ENCODE peak calls at places on chromosome 19, in nine cellular contexts. One of them, this sample, is unnamed.

GRCh38 chr19:7348587-7349230 is at the start of gene ARHGEF18:
- DNase-seq in stimulated activated CD4-positive, alpha-beta T cell treated with anti-CD3 and anti-CD28 coated beads, TNF-alpha, amount 100 ng/mL, for 48 hours: no peak
- DNase-seq in HCEC 1CT: no peak
- DNase-seq in left kidney: no peak
- DNase-seq in aorta: peak
- DNase-seq in RPMI8226: peak
- DNase-seq in endothelial cell of umbilical vein: no peak
- DNase-seq in tibial artery: peak
- DNase-seq in NCI-H1092: no peak
- DNase-seq in this sample: peak

GRCh38 chr19:55118401-55118991 is 1.1 kb upstream of the PPP1R12C start:
- DNase-seq in HCEC 1CT: no peak
- DNase-seq in aorta: no peak
- DNase-seq in left kidney: peak
- DNase-seq in RPMI8226: peak
- DNase-seq in NCI-H1092: no peak
- DNase-seq in tibial artery: no peak
- DNase-seq in stimulated activated CD4-positive, alpha-beta T cell treated with anti-CD3 and anti-CD28 coated beads, TNF-alpha, amount 100 ng/mL, for 48 hours: no peak
- DNase-seq in endothelial cell of umbilical vein: no peak
- DNase-seq in this sample: peak

GRCh38 chr19:4636151-4636717 is 3.1 kb upstream of the TNFAIP8L1 start:
- DNase-seq in tibial artery: no peak
- DNase-seq in left kidney: peak
- DNase-seq in endothelial cell of umbilical vein: peak
- DNase-seq in aorta: peak
- DNase-seq in NCI-H1092: peak
- DNase-seq in stimulated activated CD4-positive, alpha-beta T cell treated with anti-CD3 and anti-CD28 coated beads, TNF-alpha, amount 100 ng/mL, for 48 hours: peak
- DNase-seq in RPMI8226: peak
- DNase-seq in HCEC 1CT: peak
- DNase-seq in this sample: no peak

GRCh38 chr19:41615207-41615606 is 11.7 kb downstream of the CEACAM4 start:
- DNase-seq in RPMI8226: no peak
- DNase-seq in aorta: no peak
- DNase-seq in left kidney: no peak
- DNase-seq in tibial artery: no peak
- DNase-seq in HCEC 1CT: no peak
- DNase-seq in NCI-H1092: no peak
- DNase-seq in endothelial cell of umbilical vein: no peak
- DNase-seq in stimulated activated CD4-positive, alpha-beta T cell treated with anti-CD3 and anti-CD28 coated beads, TNF-alpha, amount 100 ng/mL, for 48 hours: no peak
- DNase-seq in this sample: no peak

GRCh38 chr19:7856679-7857663 is 17.2 kb downstream of the PRR36 start:
- DNase-seq in left kidney: peak
- DNase-seq in endothelial cell of umbilical vein: no peak
- DNase-seq in stimulated activated CD4-positive, alpha-beta T cell treated with anti-CD3 and anti-CD28 coated beads, TNF-alpha, amount 100 ng/mL, for 48 hours: no peak
- DNase-seq in RPMI8226: no peak
- DNase-seq in aorta: no peak
- DNase-seq in HCEC 1CT: no peak
- DNase-seq in NCI-H1092: no peak
- DNase-seq in tibial artery: no peak
- DNase-seq in this sample: no peak

GRCh38 chr19:1633269-1633606 is 19.2 kb downstream of the TCF3 start:
- DNase-seq in RPMI8226: no peak
- DNase-seq in left kidney: no peak
- DNase-seq in HCEC 1CT: no peak
- DNase-seq in aorta: no peak
- DNase-seq in stimulated activated CD4-positive, alpha-beta T cell treated with anti-CD3 and anti-CD28 coated beads, TNF-alpha, amount 100 ng/mL, for 48 hours: no peak
- DNase-seq in endothelial cell of umbilical vein: no peak
- DNase-seq in NCI-H1092: no peak
- DNase-seq in tibial artery: no peak
- DNase-seq in this sample: no peak

GRCh38 chr19:43439183-43440063 is 24.7 kb downstream of the TEX101 start:
- DNase-seq in tibial artery: no peak
- DNase-seq in endothelial cell of umbilical vein: no peak
- DNase-seq in HCEC 1CT: peak
- DNase-seq in left kidney: no peak
- DNase-seq in stimulated activated CD4-positive, alpha-beta T cell treated with anti-CD3 and anti-CD28 coated beads, TNF-alpha, amount 100 ng/mL, for 48 hours: no peak
- DNase-seq in NCI-H1092: no peak
- DNase-seq in RPMI8226: no peak
- DNase-seq in aorta: no peak
- DNase-seq in this sample: no peak

GRCh38 chr19:22533761-22534160 is 100.4 kb upstream of the ZNF492 start:
- DNase-seq in aorta: no peak
- DNase-seq in left kidney: no peak
- DNase-seq in endothelial cell of umbilical vein: no peak
- DNase-seq in tibial artery: no peak
- DNase-seq in stimulated activated CD4-positive, alpha-beta T cell treated with anti-CD3 and anti-CD28 coated beads, TNF-alpha, amount 100 ng/mL, for 48 hours: no peak
- DNase-seq in HCEC 1CT: no peak
- DNase-seq in RPMI8226: no peak
- DNase-seq in NCI-H1092: no peak
- DNase-seq in this sample: no peak

GRCh38 chr19:751501-752341 is 809 bp downstream of the MISP start:
- DNase-seq in aorta: peak
- DNase-seq in NCI-H1092: no peak
- DNase-seq in RPMI8226: no peak
- DNase-seq in stimulated activated CD4-positive, alpha-beta T cell treated with anti-CD3 and anti-CD28 coated beads, TNF-alpha, amount 100 ng/mL, for 48 hours: no peak
- DNase-seq in endothelial cell of umbilical vein: no peak
- DNase-seq in left kidney: peak
- DNase-seq in tibial artery: no peak
- DNase-seq in HCEC 1CT: peak
- DNase-seq in this sample: no peak

GRCh38 chr19:38730731-38731589 is 13.3 kb downstream of the CAPN12 start:
- DNase-seq in endothelial cell of umbilical vein: no peak
- DNase-seq in tibial artery: peak
- DNase-seq in NCI-H1092: no peak
- DNase-seq in left kidney: no peak
- DNase-seq in aorta: peak
- DNase-seq in stimulated activated CD4-positive, alpha-beta T cell treated with anti-CD3 and anti-CD28 coated beads, TNF-alpha, amount 100 ng/mL, for 48 hours: no peak
- DNase-seq in RPMI8226: no peak
- DNase-seq in HCEC 1CT: no peak
- DNase-seq in this sample: no peak

GRCh38 chr19:19650331-19650730 is 6.9 kb upstream of the GMIP start:
- DNase-seq in RPMI8226: no peak
- DNase-seq in aorta: no peak
- DNase-seq in HCEC 1CT: no peak
- DNase-seq in tibial artery: no peak
- DNase-seq in NCI-H1092: no peak
- DNase-seq in left kidney: no peak
- DNase-seq in endothelial cell of umbilical vein: no peak
- DNase-seq in stimulated activated CD4-positive, alpha-beta T cell treated with anti-CD3 and anti-CD28 coated beads, TNF-alpha, amount 100 ng/mL, for 48 hours: no peak
- DNase-seq in this sample: no peak

GRCh38 chr19:30202060-30202600 is 170.1 kb upstream of the ZNF536 start:
- DNase-seq in left kidney: no peak
- DNase-seq in aorta: no peak
- DNase-seq in stimulated activated CD4-positive, alpha-beta T cell treated with anti-CD3 and anti-CD28 coated beads, TNF-alpha, amount 100 ng/mL, for 48 hours: no peak
- DNase-seq in endothelial cell of umbilical vein: no peak
- DNase-seq in NCI-H1092: no peak
- DNase-seq in tibial artery: no peak
- DNase-seq in HCEC 1CT: no peak
- DNase-seq in RPMI8226: no peak
- DNase-seq in this sample: no peak

GRCh38 chr19:4229179-4229931 is at the start of gene EBI3:
- DNase-seq in left kidney: peak
- DNase-seq in aorta: no peak
- DNase-seq in tibial artery: no peak
- DNase-seq in RPMI8226: no peak
- DNase-seq in HCEC 1CT: peak
- DNase-seq in NCI-H1092: no peak
- DNase-seq in endothelial cell of umbilical vein: peak
- DNase-seq in stimulated activated CD4-positive, alpha-beta T cell treated with anti-CD3 and anti-CD28 coated beads, TNF-alpha, amount 100 ng/mL, for 48 hours: peak
- DNase-seq in this sample: no peak

GRCh38 chr19:54172764-54173699 is at the start of gene TMC4:
- DNase-seq in HCEC 1CT: no peak
- DNase-seq in tibial artery: no peak
- DNase-seq in left kidney: peak
- DNase-seq in endothelial cell of umbilical vein: no peak
- DNase-seq in NCI-H1092: no peak
- DNase-seq in RPMI8226: peak
- DNase-seq in stimulated activated CD4-positive, alpha-beta T cell treated with anti-CD3 and anti-CD28 coated beads, TNF-alpha, amount 100 ng/mL, for 48 hours: no peak
- DNase-seq in aorta: no peak
- DNase-seq in this sample: no peak

GRCh38 chr19:45130888-45131615 is 29.7 kb downstream of the NKPD1 start:
- DNase-seq in endothelial cell of umbilical vein: peak
- DNase-seq in left kidney: peak
- DNase-seq in aorta: no peak
- DNase-seq in NCI-H1092: peak
- DNase-seq in tibial artery: no peak
- DNase-seq in RPMI8226: peak
- DNase-seq in stimulated activated CD4-positive, alpha-beta T cell treated with anti-CD3 and anti-CD28 coated beads, TNF-alpha, amount 100 ng/mL, for 48 hours: no peak
- DNase-seq in HCEC 1CT: no peak
- DNase-seq in this sample: no peak

GRCh38 chr19:18440421-18440877 is 2.5 kb upstream of the ISYNA1 start:
- DNase-seq in endothelial cell of umbilical vein: no peak
- DNase-seq in aorta: no peak
- DNase-seq in left kidney: no peak
- DNase-seq in tibial artery: no peak
- DNase-seq in stimulated activated CD4-positive, alpha-beta T cell treated with anti-CD3 and anti-CD28 coated beads, TNF-alpha, amount 100 ng/mL, for 48 hours: no peak
- DNase-seq in HCEC 1CT: no peak
- DNase-seq in RPMI8226: peak
- DNase-seq in NCI-H1092: no peak
- DNase-seq in this sample: no peak

GRCh38 chr19:47514151-47514868 is 553 bp downstream of the NAPA start:
- DNase-seq in endothelial cell of umbilical vein: no peak
- DNase-seq in NCI-H1092: no peak
- DNase-seq in tibial artery: no peak
- DNase-seq in HCEC 1CT: peak
- DNase-seq in RPMI8226: peak
- DNase-seq in aorta: no peak
- DNase-seq in stimulated activated CD4-positive, alpha-beta T cell treated with anti-CD3 and anti-CD28 coated beads, TNF-alpha, amount 100 ng/mL, for 48 hours: no peak
- DNase-seq in left kidney: no peak
- DNase-seq in this sample: no peak

This sample was measured in pons.